ENCODE peak calls at places on chromosomes 7 and 10, in ten cellular contexts. X is activated B cell treated with CpG ODN at 0.5 μM for 24 hours; I is left ventricle myocardium inferior; S is GM20000; A is heart right ventricle; M is BE2C; D is CD8-positive, alpha-beta T cell; J is activated CD8-positive, alpha-beta T cell treated with anti-CD3 and anti-CD28 coated beads for 36 hours; H is lung; O is lower leg skin. Z is an unnamed sample.

GRCh38 chr10:17059197-17059688 is 70.4 kb downstream of the CUBN start:
- DNase-seq in X (no peak), I (no peak), S (no peak), A (no peak), M (no peak), D (no peak), J (no peak), H (no peak), O (no peak), Z (no peak)

GRCh38 chr7:30032310-30033125 is 4.3 kb downstream of the PLEKHA8 start:
- DNase-seq in X (no peak), I (no peak), S (no peak), A (no peak), M (no peak), D (no peak), J (no peak), H (no peak), O (no peak), Z (no peak)

GRCh38 chr7:11831727-11832495 is at the start of gene THSD7A:
- DNase-seq in X (no peak), I (peak; percentile 42), S (peak; percentile 31), A (peak; percentile 23), M (peak; percentile 90), D (no peak), J (peak; percentile 1), H (peak; percentile 40), O (no peak), Z (no peak)

GRCh38 chr7:12719141-12719919 is 31.9 kb downstream of the ARL4A start:
- DNase-seq in X (no peak), I (no peak), S (no peak), A (no peak), M (no peak), D (no peak), J (peak; percentile 3), H (no peak), O (peak; percentile 75), Z (no peak)

GRCh38 chr10:104037261-104037951 is 48.3 kb downstream of the COL17A1 start:
- DNase-seq in X (no peak), I (no peak), S (no peak), A (no peak), M (no peak), D (peak; percentile 31), J (no peak), H (no peak), O (no peak), Z (no peak)

GRCh38 chr7:131090188-131090587 is 237.5 kb upstream of the MKLN1 start:
- DNase-seq in X (no peak), I (no peak), S (no peak), A (no peak), M (no peak), D (no peak), J (peak; percentile 20), H (no peak), O (no peak), Z (no peak)

GRCh38 chr10:67790534-67791408 is 47.2 kb downstream of the DNAJC12 start:
- DNase-seq in X (no peak), I (no peak), S (no peak), A (no peak), M (no peak), D (no peak), J (peak; percentile 68), H (no peak), O (no peak), Z (no peak)

GRCh38 chr7:57177856-57178767 is 45.9 kb upstream of the ZNF479 start:
- DNase-seq in X (no peak), I (no peak), S (no peak), A (no peak), M (no peak), D (no peak), J (no peak), H (no peak), O (no peak), Z (no peak)

GRCh38 chr7:74364061-74364460 is 74.9 kb downstream of the CLIP2 start:
- DNase-seq in X (no peak), I (no peak), S (no peak), A (no peak), M (no peak), D (no peak), J (no peak), H (no peak), O (no peak), Z (no peak)

GRCh38 chr7:5396542-5396941 is 27.1 kb downstream of the TNRC18 start:
- DNase-seq in X (peak; percentile 35), I (no peak), S (peak; percentile 88), A (no peak), M (no peak), D (peak; percentile 73), J (peak; percentile 82), H (peak; percentile 62), O (peak; percentile 27), Z (no peak)

GRCh38 chr7:19122018-19122588 is 4.7 kb upstream of the TWIST1 start:
- DNase-seq in X (no peak), I (no peak), S (no peak), A (no peak), M (no peak), D (no peak), J (no peak), H (no peak), O (no peak), Z (no peak)

GRCh38 chr7:141200191-141201108 is 126.6 kb downstream of the TMEM178B start:
- DNase-seq in X (no peak), I (no peak), S (no peak), A (no peak), M (no peak), D (no peak), J (no peak), H (no peak), O (no peak), Z (no peak)

GRCh38 chr10:11146402-11147171 is 128.9 kb downstream of the CELF2 start:
- DNase-seq in X (no peak), I (no peak), S (no peak), A (no peak), M (no peak), D (peak; percentile 45), J (no peak), H (no peak), O (no peak), Z (no peak)

GRCh38 chr7:88072715-88073055 is 138.6 kb downstream of the ADAM22 start:
- DNase-seq in X (no peak), I (no peak), S (no peak), A (no peak), M (no peak), D (no peak), J (no peak), H (no peak), O (no peak), Z (no peak)

GRCh38 chr10:102375250-102375649 is 20.3 kb upstream of the NFKB2 start:
- DNase-seq in X (no peak), I (no peak), S (no peak), A (no peak), M (no peak), D (no peak), J (no peak), H (no peak), O (no peak), Z (no peak)

GRCh38 chr10:125786547-125786946 is 10.9 kb upstream of the MMP21 start:
- DNase-seq in X (no peak), I (no peak), S (no peak), A (no peak), M (no peak), D (no peak), J (no peak), H (no peak), O (no peak), Z (no peak)

GRCh38 chr7:135771961-135772638 is 23.5 kb upstream of the FAM180A start:
- DNase-seq in X (no peak), I (no peak), S (no peak), A (no peak), M (peak; percentile 33), D (no peak), J (no peak), H (no peak), O (no peak), Z (no peak)

DNA sequence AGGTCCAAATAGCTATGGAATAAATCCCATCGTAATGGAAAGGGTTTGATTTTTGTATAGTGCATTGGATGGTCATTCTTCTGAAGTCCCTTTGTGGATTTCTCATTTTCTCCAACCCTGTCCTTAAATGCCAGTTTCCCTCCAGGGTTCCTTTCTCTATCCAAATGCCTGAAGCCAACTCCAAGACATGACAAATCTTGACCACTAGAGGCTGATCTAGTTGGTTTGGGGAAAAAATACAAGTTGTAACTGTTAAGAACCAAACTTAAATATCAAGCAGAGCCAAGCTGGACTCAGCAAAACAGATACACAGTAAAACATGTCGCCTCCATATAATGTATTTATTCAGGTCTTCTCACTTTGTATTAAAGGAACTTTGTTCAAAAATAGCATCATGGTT is 28.7 kb downstream of the FRMD4A start:
- DNase-seq in X (no peak), I (no peak), S (no peak), A (no peak), M (no peak), D (no peak), J (no peak), H (no peak), O (no peak), Z (no peak)
- TF ChIP-seq CTCF in X (no peak), I (peak; percentile 24), S (no peak), A (no peak), M (peak; percentile 30), D (no peak), J (peak; percentile 44), H (no peak), O (no peak), Z (no peak)

DNA sequence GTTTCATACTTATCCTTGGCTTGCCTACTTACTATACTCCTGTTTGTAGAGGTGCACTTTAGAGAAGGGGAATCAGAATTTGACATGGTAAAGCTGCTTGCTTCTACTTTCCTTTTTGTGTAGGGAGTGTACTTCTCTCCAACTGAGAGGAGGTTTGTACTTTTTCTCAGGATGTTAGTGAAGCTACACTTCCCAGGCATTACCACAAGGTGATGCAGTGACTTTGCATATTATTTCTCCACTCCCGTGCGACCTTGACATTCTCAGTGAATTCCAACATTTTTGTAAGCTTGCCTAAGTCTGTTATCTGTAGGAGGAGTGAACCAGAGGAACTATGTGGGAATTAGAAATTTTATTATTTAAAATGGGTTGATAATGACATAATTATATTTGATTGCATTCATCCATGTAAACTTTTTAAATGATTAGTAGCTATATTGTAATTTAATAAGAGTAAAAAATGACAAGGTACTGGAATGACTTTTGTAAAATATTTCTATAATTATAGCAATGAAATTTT is 5.2 kb downstream of the TAX1BP1 start:
- DNase-seq in X (no peak), I (no peak), S (no peak), A (no peak), M (peak; percentile 16), D (no peak), J (no peak), H (no peak), O (no peak), Z (no peak)
- TF ChIP-seq CTCF in X (no peak), I (peak; percentile 60), S (no peak), A (peak; percentile 11), M (peak; percentile 87), D (peak; percentile 40), J (peak; percentile 56), H (peak; percentile 21), O (no peak), Z (peak; percentile 69)

GRCh38 chr10:100934084-100934659 is 21.4 kb downstream of the SLF2 start:
- DNase-seq in X (no peak), I (no peak), S (no peak), A (no peak), M (no peak), D (no peak), J (no peak), H (no peak), O (no peak), Z (no peak)
- TF ChIP-seq CTCF in X (no peak), I (peak; percentile 38), S (peak; percentile 33), A (no peak), M (peak; percentile 52), D (peak; percentile 49), J (peak; percentile 61), H (no peak), O (no peak), Z (peak; percentile 37)

GRCh38 chr10:50421026-50421719 is 169.9 kb upstream of the ASAH2 start:
- DNase-seq in X (no peak), I (no peak), S (peak; percentile 61), A (peak; percentile 50), M (peak; percentile 15), D (no peak), J (peak; percentile 48), H (peak; percentile 44), O (peak; percentile 33), Z (peak; percentile 37)
- TF ChIP-seq CTCF in X (peak; percentile 20), I (peak; percentile 82), S (peak; percentile 53), A (peak; percentile 37), M (peak; percentile 79), D (peak; percentile 51), J (peak; percentile 73), H (peak; percentile 45), O (no peak), Z (peak; percentile 31)

Z was measured in Peyer's patch.